ENCODE peak calls at places on chromosomes 7 and 10, in four cellular contexts. V is A549, Y is endothelial cell of umbilical vein, B is K562. J is an unnamed sample.

GRCh38 chr7:44145969-44146897 is 5.1 kb upstream of the MYL7 start:
- DNase-seq in Y (peak; percentile 32), V (peak; percentile 46), B (peak; percentile 99), J (peak; percentile 49)

GRCh38 chr10:57562211-57562610 is 705.5 kb downstream of the IPMK start:
- DNase-seq in Y (no peak), V (no peak), B (no peak), J (no peak)

GRCh38 chr7:116535416-116535815 is 10.6 kb downstream of the CAV1 start:
- DNase-seq in B (no peak), V (no peak), Y (peak; percentile 61), J (no peak)

GRCh38 chr10:92756233-92757065 is 66.7 kb downstream of the HHEX start:
- DNase-seq in B (peak; percentile 85), V (peak; percentile 25), Y (peak; percentile 96), J (peak; percentile 72)

GRCh38 chr7:68324621-68325020 is 1273.7 kb upstream of the AUTS2 start:
- DNase-seq in V (no peak), B (no peak), Y (no peak), J (no peak)

GRCh38 chr10:12549297-12549696 is 199.9 kb downstream of the CAMK1D start:
- DNase-seq in V (peak; percentile 23), Y (no peak), B (no peak), J (no peak)

GRCh38 chr7:108094375-108094774 is 35.8 kb downstream of the LAMB4 start:
- DNase-seq in B (no peak), V (no peak), Y (peak; percentile 17), J (no peak)

GRCh38 chr10:71618176-71618575 is 101.4 kb downstream of the C10orf105 start:
- DNase-seq in Y (no peak), V (no peak), B (no peak), J (no peak)

GRCh38 chr10:44860811-44861751 is 50.1 kb upstream of the TMEM72 start:
- DNase-seq in V (peak; percentile 36), B (no peak), Y (no peak), J (no peak)

GRCh38 chr10:63605568-63605967 is 84.4 kb downstream of the REEP3 start:
- DNase-seq in V (no peak), B (no peak), Y (no peak), J (no peak)

GRCh38 chr10:117086545-117086944 is 51.5 kb downstream of the VAX1 start:
- DNase-seq in V (no peak), B (no peak), Y (no peak), J (no peak)

GRCh38 chr7:11415101-11415500 is 416.9 kb downstream of the THSD7A start:
- DNase-seq in Y (no peak), B (no peak), V (no peak), J (no peak)

GRCh38 chr7:90626011-90626410 is 29.9 kb downstream of the CDK14 start:
- DNase-seq in Y (peak; percentile 45), V (no peak), B (no peak), J (no peak)

GRCh38 chr7:29285451-29285807 is 90.9 kb downstream of the CHN2 start:
- DNase-seq in Y (no peak), B (no peak), V (peak; percentile 20), J (peak; percentile 88)

GRCh38 chr7:53983505-53983904 is 558.7 kb upstream of the VSTM2A start:
- DNase-seq in B (no peak), Y (no peak), V (no peak), J (no peak)

GRCh38 chr10:114262478-114262877 is 23.4 kb downstream of the VWA2 start:
- DNase-seq in V (no peak), Y (no peak), B (no peak), J (no peak)

GRCh38 chr10:974785-975074 is 13.5 kb upstream of the GTPBP4 start:
- DNase-seq in Y (no peak), V (no peak), B (no peak), J (no peak)

GRCh38 chr7:51451751-51452465 is 135.3 kb upstream of the COBL start:
- DNase-seq in B (peak; percentile 12), Y (no peak), V (no peak), J (no peak)

GRCh38 chr10:35446439-35446838 is 110.1 kb downstream of the CCNY start:
- DNase-seq in B (no peak), Y (no peak), V (no peak), J (no peak)

GRCh38 chr10:100516847-100517246 is 2.8 kb downstream of the SEC31B start:
- DNase-seq in Y (no peak), B (peak; percentile 38), V (peak; percentile 24), J (peak; percentile 31)

GRCh38 chr7:151839511-151839921 is 37.4 kb downstream of the PRKAG2 start:
- DNase-seq in Y (no peak), V (no peak), B (no peak), J (peak; percentile 24)

GRCh38 chr7:77811895-77812685 is 13.5 kb downstream of the PHTF2 start:
- DNase-seq in B (no peak), Y (peak; percentile 43), V (peak; percentile 14), J (no peak)

GRCh38 chr10:107546239-107546638 is 381.7 kb upstream of the SORCS1 start:
- DNase-seq in V (no peak), Y (no peak), B (no peak), J (peak; percentile 34)

GRCh38 chr7:149278396-149278795 is 16.4 kb downstream of the ZNF783 start:
- DNase-seq in V (no peak), Y (no peak), B (no peak), J (no peak)

GRCh38 chr7:154770962-154771361 is 232.0 kb downstream of the PAXIP1 start:
- DNase-seq in B (no peak), Y (no peak), V (no peak), J (no peak)

GRCh38 chr10:19789607-19790006 is 26.6 kb upstream of the PLXDC2 start:
- DNase-seq in B (no peak), Y (no peak), V (no peak), J (no peak)

GRCh38 chr10:13631594-13631993 is 44.8 kb downstream of the PRPF18 start:
- DNase-seq in B (no peak), V (no peak), Y (no peak), J (no peak)

GRCh38 chr7:106618480-106618879 is 42.5 kb downstream of the CCDC71L start:
- DNase-seq in B (no peak), V (no peak), Y (peak; percentile 73), J (no peak)

DNA sequence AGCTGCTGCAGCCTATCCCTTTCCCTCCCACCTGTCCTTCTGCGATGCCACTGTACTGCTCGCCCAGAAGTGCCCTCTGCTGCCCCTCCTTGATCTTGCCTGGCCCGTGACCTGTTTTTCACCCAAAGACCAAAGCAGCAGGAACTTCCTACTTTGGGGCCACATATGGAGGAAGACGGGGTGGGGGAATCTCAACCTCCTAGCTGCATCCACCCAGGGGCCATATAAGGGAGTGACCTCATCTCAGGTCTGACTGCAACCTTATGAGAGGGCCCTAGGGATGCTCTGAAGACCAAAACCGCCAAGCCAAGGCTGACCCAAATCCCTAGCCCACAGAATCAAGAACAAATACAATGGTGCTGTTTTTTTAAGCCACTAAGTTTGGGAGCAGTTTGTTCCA is 15.7 kb downstream of the PRKCQ start:
- DNase-seq in Y (no peak), B (no peak), V (no peak), J (no peak)
- TF ChIP-seq MYC in Y (no peak), B (no peak), V (no peak), J (no peak)

GRCh38 chr10:46070749-46071148 is 24.7 kb upstream of the MSMB start:
- DNase-seq in Y (no peak), V (no peak), B (no peak), J (no peak)

GRCh38 chr10:46077141-46077554 is 31.1 kb upstream of the MSMB start:
- DNase-seq in B (no peak), V (no peak), Y (no peak), J (peak; percentile 96)

GRCh38 chr10:46074547-46074946 is 28.5 kb upstream of the MSMB start:
- DNase-seq in B (no peak), Y (no peak), V (no peak), J (no peak)

GRCh38 chr10:46075869-46076268 is 29.8 kb upstream of the MSMB start:
- DNase-seq in Y (no peak), V (no peak), B (no peak), J (no peak)

DNA sequence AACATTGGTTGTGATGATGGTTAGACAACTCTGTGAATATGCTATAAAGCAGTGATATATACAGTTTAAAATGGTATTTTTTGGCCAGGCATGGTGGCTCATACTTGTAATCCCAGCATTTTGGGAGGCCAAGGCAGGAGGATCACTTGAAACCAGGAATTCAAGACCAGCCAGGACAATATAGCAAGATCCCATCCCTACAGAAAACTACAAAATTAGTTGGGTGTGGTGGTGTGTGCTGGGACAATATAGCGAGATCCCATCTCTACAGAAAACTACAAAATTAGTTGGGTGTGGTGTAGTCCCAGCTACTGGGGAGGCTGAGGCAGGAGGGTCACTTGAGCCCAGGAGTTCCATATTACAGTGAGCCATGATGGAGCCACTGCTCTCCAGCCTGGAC is 27.5 kb upstream of the MSMB start:
- DNase-seq in V (no peak), B (no peak), Y (no peak), J (no peak)
- H3K4me3 ChIP-seq in V (no peak overlapping the region), B (no peak overlapping the region), Y (no peak overlapping the region), J (no peak overlapping the region)

GRCh38 chr7:39733881-39734571 is 110.7 kb downstream of the RALA start:
- DNase-seq in V (peak; percentile 47), Y (peak; percentile 57), B (no peak), J (peak; percentile 50)
- TF ChIP-seq MYC in V (no peak), Y (no peak), B (no peak), J (no peak)

GRCh38 chr7:16833373-16833772 is 28.6 kb upstream of the AGR2 start:
- DNase-seq in V (no peak), Y (no peak), B (no peak), J (no peak)
- H3K4me3 ChIP-seq in V (no peak overlapping the region), Y (no peak overlapping the region), B (no peak overlapping the region), J (no peak overlapping the region)

GRCh38 chr10:30285970-30286369 is 63.1 kb downstream of the MTPAP start:
- DNase-seq in Y (no peak), V (no peak), B (no peak), J (no peak)

GRCh38 chr10:30282226-30282625 is 66.9 kb downstream of the MTPAP start:
- DNase-seq in B (no peak), Y (peak; percentile 22), V (no peak), J (peak; percentile 7)

DNA sequence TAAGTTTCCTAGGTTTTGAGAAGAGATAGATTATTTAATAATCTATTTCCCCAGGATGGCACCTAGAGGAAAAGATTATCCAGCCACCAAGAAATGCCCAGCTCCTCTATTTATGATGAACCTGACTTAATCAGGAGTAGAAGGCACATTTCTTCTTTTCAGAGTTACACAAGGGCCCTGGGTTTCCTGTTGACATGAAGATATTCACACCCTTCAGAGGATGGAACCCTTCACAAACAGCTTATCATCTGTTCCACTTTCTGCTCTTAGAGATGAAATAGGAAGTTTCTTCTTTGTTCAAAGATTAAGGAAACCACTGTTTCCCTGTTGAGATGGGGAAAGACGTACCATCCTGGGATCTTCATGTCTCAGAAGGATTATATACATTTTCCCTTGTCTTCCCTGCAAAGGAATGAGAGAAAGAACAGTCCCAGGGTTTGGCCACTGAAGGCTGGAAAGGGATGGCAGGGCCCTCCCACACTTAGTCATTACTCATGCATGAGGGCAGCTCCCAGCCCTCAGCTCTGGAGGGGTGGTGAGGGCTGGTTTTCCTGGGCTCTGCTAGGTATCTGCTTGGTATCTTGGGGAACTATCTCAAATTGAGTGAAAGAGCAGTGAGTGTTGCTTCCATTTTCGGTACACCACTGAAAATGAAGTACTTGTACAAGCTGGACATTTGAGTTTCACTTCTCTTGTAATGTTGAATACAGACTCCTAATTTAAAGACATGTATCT is 64.1 kb downstream of the MTPAP start:
- DNase-seq in B (no peak), Y (no peak), V (no peak), J (peak; percentile 48)
- TF ChIP-seq MYC in B (no peak), Y (no peak), V (no peak), J (no peak)